ENCODE peak calls at places on chromosomes 11 and 22, in four cellular contexts. G is cardiac muscle cell, P is mammary epithelial cell, X is right lobe of liver. H is an unnamed sample. For H3K4me1, H3K27me3 and H3K9me3, the result is how much of the 10 kb centered on the place peaks cover.

GRCh38 chr11:60768202-60768601 is 11.5 kb downstream of the MS4A15 start:
- DNase-seq in G (no peak), P (no peak), X (no peak), H (no peak)

GRCh38 chr11:77411238-77411637 is 62.7 kb downstream of the PAK1 start:
- DNase-seq in G (peak), P (peak), X (peak), H (no peak)

GRCh38 chr11:10591741-10592140 is 23.3 kb upstream of the LYVE1 start:
- DNase-seq in G (no peak), P (no peak), X (no peak), H (no peak)

GRCh38 chr22:38923463-38924196 is 33.8 kb upstream of the APOBEC3A start:
- DNase-seq in G (peak), P (peak), X (no peak), H (no peak)

GRCh38 chr11:94132152-94132558 is 3.5 kb downstream of the PANX1 start:
- DNase-seq in G (no peak), P (peak), X (no peak), H (no peak)

GRCh38 chr11:76805206-76805913 is 22.2 kb downstream of the TSKU start:
- DNase-seq in G (no peak), P (peak), X (no peak), H (no peak)

GRCh38 chr11:108958446-108959123 is 293.7 kb downstream of the DDX10 start:
- DNase-seq in G (no peak), P (peak), X (no peak), H (no peak)

GRCh38 chr11:66691311-66691980 is 13.8 kb upstream of the RBM4B start:
- DNase-seq in G (no peak), P (no peak), X (no peak), H (no peak)

GRCh38 chr11:126229782-126230540 is 18.4 kb downstream of the FAM118B start:
- DNase-seq in G (no peak), P (no peak), X (no peak), H (no peak)

GRCh38 chr11:8934735-8935478 is 2.2 kb upstream of the C11orf16 start:
- DNase-seq in G (no peak), P (peak), X (no peak), H (no peak)

GRCh38 chr22:38766076-38766777 is 10.4 kb upstream of the SUN2 start:
- DNase-seq in G (peak), P (peak), X (peak), H (peak)

GRCh38 chr11:116827461-116827860 is 2.2 kb upstream of the APOC3 start:
- DNase-seq in G (no peak), P (no peak), X (no peak), H (no peak)

GRCh38 chr11:103537904-103538502 is 428.8 kb downstream of the DYNC2H1 start:
- DNase-seq in G (no peak), P (peak), X (no peak), H (no peak)

GRCh38 chr11:94201004-94201465 is 72.4 kb downstream of the PANX1 start:
- DNase-seq in G (no peak), P (no peak), X (peak), H (no peak)

GRCh38 chr22:46726066-46726985 is 11.7 kb downstream of the CERK start:
- DNase-seq in G (no peak), P (no peak), X (peak), H (no peak)

GRCh38 chr11:3090096-3090901 is 33.1 kb upstream of the CARS1 start:
- DNase-seq in G (no peak), P (no peak), X (no peak), H (no peak)

GRCh38 chr11:34339149-34340064 is 18.4 kb downstream of the ABTB2 start:
- DNase-seq in G (no peak), P (no peak), X (no peak), H (no peak)

GRCh38 chr11:74683279-74683871 is 47.9 kb downstream of the CHRDL2 start:
- DNase-seq in G (no peak), P (no peak), X (no peak), H (no peak)

GRCh38 chr22:39482768-39483167 is 19.3 kb upstream of the MIEF1 start:
- DNase-seq in G (no peak), P (no peak), X (peak), H (no peak)

GRCh38 chr11:1845095-1845429 is 6.3 kb downstream of the TNNI2 start:
- DNase-seq in G (no peak), P (no peak), X (no peak), H (no peak)
- H3K4me1 ChIP-seq in G (under half), P (under half), X (under half), H (under half)

GRCh38 chr22:22853713-22854112 is 33.9 kb upstream of the IGLL5 start:
- DNase-seq in G (no peak), P (no peak), X (no peak), H (no peak)
- H3K27me3 ChIP-seq in G (under half), P (under half), X (under half), H (under half)

GRCh38 chr11:86066606-86067229 is 2.2 kb downstream of the PICALM start:
- DNase-seq in G (no peak), P (no peak), X (no peak), H (no peak)
- H3K9me3 ChIP-seq in G (under half), P (under half), X (under half), H (under half)

GRCh38 chr11:128694618-128695481 is 978 bp downstream of the FLI1 start:
- DNase-seq in G (peak), P (no peak), X (peak), H (no peak)
- H3K4me1 ChIP-seq in G (under half), P (under half), X (under half), H (under half)

GRCh38 chr22:36701166-36701713 is 2.3 kb downstream of the CACNG2 start:
- DNase-seq in G (no peak), P (no peak), X (no peak), H (no peak)
- H3K27me3 ChIP-seq in G (half or more), P (under half), X (under half), H (under half)

GRCh38 chr22:12601870-12602779 is 2925.9 kb upstream of the OR11H1 start:
- DNase-seq in G (no peak), P (no peak), X (peak), H (no peak)
- H3K9me3 ChIP-seq in G (under half), P (half or more), X (under half), H (under half)

DNA sequence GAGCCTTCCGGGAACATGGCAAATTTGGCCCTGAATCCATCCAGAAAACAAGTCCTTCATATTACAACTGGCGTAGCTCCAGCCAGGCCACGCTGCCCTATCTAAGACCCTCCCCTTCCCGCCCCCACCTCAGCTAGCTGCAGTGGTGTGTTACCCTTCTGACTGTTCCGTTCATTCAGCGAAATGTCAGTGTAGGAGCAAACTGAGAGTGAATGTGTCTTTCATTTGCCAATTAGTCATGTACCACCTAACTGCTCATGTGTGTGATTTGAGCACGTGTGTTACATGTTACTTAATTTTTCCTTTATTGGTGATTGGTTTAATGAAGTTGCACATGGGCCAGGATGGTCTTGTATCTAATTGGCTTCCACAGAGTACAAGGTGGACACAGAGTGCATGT is 34.8 kb upstream of the POU2AF1 start:
- DNase-seq in G (no peak), P (no peak), X (no peak), H (no peak)
- H3K4me1 ChIP-seq in G (under half), P (under half), X (under half), H (under half)

DNA sequence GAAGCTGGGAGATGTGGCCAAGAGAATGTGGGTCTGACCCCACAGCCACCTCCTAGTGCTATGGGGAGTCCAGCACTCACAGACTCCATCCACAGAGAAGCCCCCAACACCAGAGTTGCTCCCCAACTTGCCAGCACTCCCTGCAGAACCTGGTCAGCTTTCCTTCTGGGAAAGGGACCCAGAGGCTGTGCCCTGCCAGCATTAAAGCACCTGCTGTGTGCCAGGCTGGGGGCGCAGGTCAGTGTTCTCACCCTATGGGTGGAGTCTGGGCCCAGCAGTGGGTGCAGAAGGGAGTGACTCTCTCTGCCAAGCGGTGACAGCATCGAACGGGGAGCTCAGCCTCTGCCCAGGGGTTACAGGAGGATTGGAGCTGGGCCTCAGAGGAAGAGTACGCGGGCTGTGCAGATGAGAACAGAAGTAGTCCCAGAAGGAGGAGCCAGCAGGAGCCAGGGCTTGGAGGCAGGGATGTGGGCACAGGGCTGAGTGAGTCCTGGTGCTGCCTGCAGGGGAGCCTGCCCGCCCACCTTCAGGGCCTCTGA is 114.4 kb downstream of the MPPED1 start:
- DNase-seq in G (no peak), P (no peak), X (no peak), H (no peak)
- H3K27me3 ChIP-seq in G (under half), P (under half), X (under half), H (under half)